ENCODE peak calls at places on chromosomes 16 and 17, in six cellular contexts. R, L, M, H, C and G are unnamed samples.

GRCh38 chr17:65514082-65514481 is 47.4 kb downstream of the AXIN2 start:
- DNase-seq in H (no peak), L (no peak), C (peak; percentile 80), M (no peak), R (no peak), G (peak; percentile 66)

GRCh38 chr16:11245988-11246387 is 10.0 kb downstream of the SOCS1 start:
- DNase-seq in C (no peak), R (no peak), M (no peak), H (no peak), L (no peak), G (no peak)

GRCh38 chr16:3687792-3688191 is 29.5 kb downstream of the TRAP1 start:
- DNase-seq in C (no peak), M (no peak), L (no peak), R (no peak), H (no peak), G (no peak)

GRCh38 chr16:8080817-8081216 is 509.5 kb downstream of the TMEM114 start:
- DNase-seq in M (no peak), R (no peak), H (no peak), L (no peak), C (no peak), G (no peak)

GRCh38 chr16:65119905-65120341 is 1.9 kb downstream of the CDH11 start:
- DNase-seq in M (no peak), H (no peak), L (no peak), R (no peak), C (peak; percentile 62), G (peak; percentile 48)

GRCh38 chr17:74529243-74529642 is 2.0 kb downstream of the CD300LB start:
- DNase-seq in M (no peak), L (no peak), H (no peak), C (no peak), R (no peak), G (no peak)

GRCh38 chr16:19432429-19432828 is 14.7 kb downstream of the TMC5 start:
- DNase-seq in L (peak; percentile 49), C (no peak), H (no peak), M (no peak), R (peak; percentile 86), G (no peak)

GRCh38 chr17:17535957-17536356 is 39.8 kb upstream of the RASD1 start:
- DNase-seq in C (peak; percentile 19), L (peak; percentile 80), M (peak; percentile 87), R (peak; percentile 88), H (peak; percentile 86), G (peak; percentile 75)

GRCh38 chr17:40312131-40312731 is 3.3 kb downstream of the RARA start:
- DNase-seq in R (no peak), C (no peak), M (peak; percentile 54), H (peak; percentile 54), L (no peak), G (peak; percentile 26)

GRCh38 chr17:40311575-40311974 is 2.6 kb downstream of the RARA start:
- DNase-seq in C (no peak), R (peak; percentile 57), M (peak; percentile 85), H (peak; percentile 71), L (no peak), G (no peak)

GRCh38 chr17:40309031-40309937 is at the start of gene RARA:
- DNase-seq in L (peak; percentile 77), C (no peak), R (peak; percentile 60), H (peak; percentile 49), M (peak; percentile 83), G (no peak)

GRCh38 chr17:40309938-40310510 is 1.0 kb downstream of the RARA start:
- DNase-seq in C (no peak), M (peak; percentile 31), R (no peak), L (no peak), H (no peak), G (no peak)

DNA sequence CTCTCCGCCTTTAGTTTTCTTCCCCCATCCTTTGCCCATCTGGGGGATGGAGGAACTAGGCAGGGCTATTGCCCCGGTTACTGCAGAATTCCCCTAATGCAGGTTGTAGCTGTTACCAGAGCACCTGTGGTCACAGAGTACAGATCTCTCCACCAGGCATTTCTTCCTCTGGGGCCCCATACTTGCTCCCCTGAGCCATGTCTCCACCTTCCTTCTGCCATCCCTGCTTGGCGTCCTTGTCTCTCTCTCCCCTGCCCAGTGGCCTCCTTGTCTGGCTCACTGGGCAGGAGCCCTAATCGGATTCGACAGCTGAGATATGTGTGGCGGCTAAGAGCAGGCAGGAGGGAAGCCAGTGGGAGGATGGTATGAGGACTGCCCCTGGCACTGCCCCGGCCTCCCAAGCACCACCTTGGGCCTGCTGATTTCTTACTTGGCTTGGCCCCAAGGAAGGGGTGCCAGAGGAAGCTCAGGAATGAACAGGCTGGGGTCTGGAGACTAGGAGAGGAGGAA is 2.0 kb downstream of the RARA start:
- DNase-seq in L (no peak), M (no peak), H (peak; percentile 55), C (no peak), R (no peak), G (no peak)
- H3K4me3 ChIP-seq in L (no peak overlapping the region), M (no peak overlapping the region), H (no peak overlapping the region), C (no peak overlapping the region), R (no peak overlapping the region), G (no peak overlapping the region)

GRCh38 chr17:30021708-30022317 is 80.4 kb downstream of the EFCAB5 start:
- DNase-seq in H (no peak), L (peak; percentile 70), M (no peak), C (peak; percentile 47), R (peak; percentile 60), G (peak; percentile 72)
- TF ChIP-seq CTCF in H (peak; percentile 73), L (peak; percentile 97), M (peak; percentile 76), C (peak; percentile 72), R (peak; percentile 66), G (peak; percentile 73)

GRCh38 chr17:63698381-63698885 is 1.5 kb downstream of the LIMD2 start:
- DNase-seq in H (no peak), L (no peak), C (no peak), R (no peak), M (peak; percentile 73), G (no peak)
- H3K4me3 ChIP-seq in H (peak overlapping the region; percentile 52), L (no peak overlapping the region), C (peak overlapping the region; percentile 55), R (no peak overlapping the region), M (peak overlapping the region; percentile 46), G (peak overlapping the region; percentile 48)

GRCh38 chr17:81429813-81430510 is 34.7 kb downstream of the BAHCC1 start:
- DNase-seq in C (no peak), M (no peak), H (peak; percentile 60), L (no peak), R (peak; percentile 45), G (no peak)
- TF ChIP-seq CTCF in C (peak; percentile 38), M (no peak), H (peak; percentile 50), L (no peak), R (no peak), G (no peak)

GRCh38 chr17:78925662-78926555 is 722 bp upstream of the TIMP2 start:
- DNase-seq in R (peak; percentile 80), C (peak; percentile 86), L (no peak), H (peak; percentile 75), M (peak; percentile 88), G (peak; percentile 90)
- H3K4me3 ChIP-seq in R (no peak overlapping the region), C (peak overlapping the region; percentile 61), L (peak overlapping the region; percentile 86), H (peak overlapping the region; percentile 77), M (peak overlapping the region; percentile 45), G (peak overlapping the region; percentile 60)

GRCh38 chr16:12536412-12536746 is 267.3 kb downstream of the CPPED1 start:
- DNase-seq in M (no peak), L (no peak), H (no peak), C (no peak), R (no peak), G (no peak)

GRCh38 chr16:12538667-12539081 is 265.0 kb downstream of the CPPED1 start:
- DNase-seq in C (no peak), M (no peak), H (no peak), R (no peak), L (no peak), G (peak; percentile 36)

GRCh38 chr16:12540290-12540689 is 263.4 kb downstream of the CPPED1 start:
- DNase-seq in C (no peak), M (no peak), R (no peak), L (no peak), H (no peak), G (no peak)

GRCh38 chr16:12541672-12542071 is 262.0 kb downstream of the CPPED1 start:
- DNase-seq in L (no peak), C (no peak), R (no peak), H (no peak), M (no peak), G (peak; percentile 38)

DNA sequence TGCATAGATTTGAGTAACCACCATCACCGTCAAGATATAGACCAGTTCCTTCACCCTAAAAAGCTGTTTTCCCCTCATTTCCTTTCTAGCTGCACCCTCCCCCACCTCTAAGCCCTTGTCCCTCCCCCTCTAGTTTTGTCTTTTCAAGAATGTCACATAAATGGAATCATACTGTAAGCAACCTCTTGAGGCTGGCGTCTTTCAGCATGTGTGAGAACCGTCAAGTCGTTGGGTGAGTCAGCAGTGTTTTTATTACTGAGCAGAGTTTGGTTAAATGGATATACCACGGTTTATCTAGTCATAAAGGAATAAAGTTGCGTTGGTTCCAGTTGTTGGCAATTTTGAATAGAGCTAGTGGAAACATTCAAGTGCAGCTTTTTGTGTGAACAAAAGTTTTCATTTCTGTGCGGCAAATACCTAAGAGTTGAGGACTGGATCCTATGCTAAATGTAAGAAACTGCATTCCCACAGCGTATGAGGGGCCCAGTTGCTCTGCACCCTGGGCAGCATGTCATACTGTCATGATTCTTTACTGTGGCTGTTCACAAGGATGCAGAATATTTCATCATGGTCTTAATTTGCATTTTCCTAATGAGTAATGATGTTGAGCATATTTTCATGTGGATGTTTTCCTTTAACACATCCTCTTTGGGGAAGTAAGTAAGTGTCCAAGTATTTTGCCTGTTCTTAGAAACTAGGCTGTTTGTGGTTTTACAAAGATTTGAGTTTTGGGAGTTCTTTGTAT is 264.3 kb downstream of the CPPED1 start:
- DNase-seq in C (peak; percentile 70), H (no peak), M (no peak), R (no peak), L (no peak), G (peak; percentile 68)
- TF ChIP-seq CTCF in C (no peak), H (no peak), M (no peak), R (no peak), L (no peak), G (no peak)

GRCh38 chr17:4032245-4032644 is 68.0 kb upstream of the ATP2A3 start:
- DNase-seq in M (no peak), H (no peak), R (no peak), L (no peak), C (no peak), G (no peak)
- H3K4me3 ChIP-seq in M (no peak overlapping the region), H (no peak overlapping the region), R (no peak overlapping the region), L (no peak overlapping the region), C (no peak overlapping the region), G (no peak overlapping the region)

DNA sequence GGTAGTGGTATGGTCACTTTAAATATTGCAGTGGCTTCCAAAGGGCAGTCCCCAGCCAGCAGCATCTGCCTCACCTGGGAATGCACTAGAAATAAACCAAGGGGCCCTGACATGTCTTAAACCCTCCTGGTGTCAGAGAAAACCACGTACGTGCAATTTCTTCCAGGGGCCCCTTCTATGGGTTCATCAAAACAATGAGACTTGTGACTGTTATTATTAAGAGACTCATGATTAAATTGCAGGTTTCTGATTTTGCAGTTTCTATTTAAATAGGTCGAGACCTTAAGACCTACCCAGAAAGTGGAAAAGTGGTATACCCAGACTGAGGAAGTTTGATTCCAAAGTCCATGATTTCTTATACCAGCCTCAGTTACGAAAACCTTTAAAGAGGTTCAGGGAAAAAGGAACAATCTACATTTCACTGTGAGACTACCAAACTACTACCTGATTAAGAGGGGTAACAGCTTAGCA is 746 bp upstream of the POLG2 start:
- DNase-seq in H (no peak), R (no peak), C (no peak), L (no peak), M (no peak), G (no peak)
- TF ChIP-seq CTCF in H (no peak), R (no peak), C (no peak), L (peak; percentile 9), M (no peak), G (no peak)